ENCODE peak calls at places on chromosome 4, in five cellular contexts. M is CD4-positive, CD25-positive, alpha-beta regulatory T cell; O is activated CD8-positive, alpha-beta T cell treated with anti-CD3 and anti-CD28 coated beads, Interleukin-2, amount 10 ng/mL, durations not matched to agents 7 days and 5 days; D is HFF-Myc; G is iris pigment epithelial cell. I is an unnamed sample.

GRCh38 chr4:33551244-33551643 is 2693.1 kb downstream of the ARAP2 start:
- DNase-seq in M (no peak), D (no peak), O (no peak), G (no peak), I (no peak)

GRCh38 chr4:93776386-93777080 is 52.0 kb upstream of the ATOH1 start:
- DNase-seq in D (no peak), M (no peak), G (peak), O (no peak), I (no peak)

GRCh38 chr4:112910109-112910736 is 139.2 kb upstream of the ANK2 start:
- DNase-seq in D (peak), M (no peak), O (no peak), G (peak), I (no peak)

GRCh38 chr4:96986800-96987199 is 1146.9 kb downstream of the PDHA2 start:
- DNase-seq in D (no peak), G (no peak), O (no peak), M (no peak), I (no peak)

GRCh38 chr4:82489987-82490386 is 59.6 kb downstream of the ENOPH1 start:
- DNase-seq in D (no peak), M (no peak), G (no peak), O (no peak), I (no peak)

GRCh38 chr4:156794863-156795262 is 176.7 kb downstream of the PDGFC start:
- DNase-seq in O (no peak), M (no peak), D (no peak), G (no peak), I (no peak)

GRCh38 chr4:156169861-156170260 is 216.2 kb upstream of the CTSO start:
- DNase-seq in G (no peak), M (no peak), D (no peak), O (no peak), I (no peak)

GRCh38 chr4:142016031-142016430 is 379.6 kb downstream of the IL15 start:
- DNase-seq in G (no peak), D (no peak), M (no peak), O (no peak), I (no peak)

GRCh38 chr4:72286185-72286584 is 254.4 kb downstream of the NPFFR2 start:
- DNase-seq in D (no peak), G (peak), O (no peak), M (no peak), I (no peak)

GRCh38 chr4:120105472-120105871 is 38.8 kb upstream of the MAD2L1 start:
- DNase-seq in G (no peak), O (no peak), M (no peak), D (no peak), I (no peak)

GRCh38 chr4:85611661-85612060 is 136.7 kb downstream of the ARHGAP24 start:
- DNase-seq in M (no peak), D (no peak), G (no peak), O (no peak), I (no peak)

GRCh38 chr4:40478215-40478614 is 143.1 kb downstream of the CHRNA9 start:
- DNase-seq in O (no peak), D (no peak), G (no peak), M (no peak), I (no peak)